ENCODE peak calls at places on chromosomes 5 and 9, in five cellular contexts. A is CD8-positive, alpha-beta memory T cell; V is endodermal cell; Y is adrenal gland; D is psoas muscle. S is an unnamed sample.

GRCh38 chr9:92961627-92962302 is 14.4 kb downstream of the FGD3 start:
- DNase-seq in D (no peak), A (peak; percentile 67), V (peak; percentile 15), Y (no peak), S (no peak)

GRCh38 chr5:172187118-172188032 is 649 bp downstream of the STK10 start:
- DNase-seq in Y (peak; percentile 56), D (peak; percentile 56), A (peak; percentile 84), V (peak; percentile 86), S (peak; percentile 70)

GRCh38 chr9:106893088-106893487 is 30.1 kb downstream of the ZNF462 start:
- DNase-seq in D (no peak), V (no peak), Y (peak; percentile 35), A (no peak), S (no peak)

GRCh38 chr9:37994639-37995347 is 74.2 kb downstream of the SHB start:
- DNase-seq in V (no peak), Y (peak; percentile 66), A (no peak), D (peak; percentile 86), S (no peak)

GRCh38 chr9:23153058-23153457 is 673.0 kb downstream of the ELAVL2 start:
- DNase-seq in Y (no peak), V (peak; percentile 66), D (no peak), A (no peak), S (no peak)

GRCh38 chr9:121354141-121354540 is 15.9 kb downstream of the STOM start:
- DNase-seq in D (no peak), Y (peak; percentile 63), A (no peak), V (no peak), S (no peak)

GRCh38 chr9:131153585-131153984 is 28.2 kb downstream of the NUP214 start:
- DNase-seq in D (no peak), A (no peak), V (no peak), Y (no peak), S (no peak)

GRCh38 chr9:114121445-114122151 is 22.5 kb upstream of the KIF12 start:
- DNase-seq in D (no peak), A (no peak), V (peak; percentile 25), Y (no peak), S (no peak)

GRCh38 chr9:114852050-114852594 is 46.3 kb upstream of the TNFSF15 start:
- DNase-seq in Y (no peak), V (no peak), A (no peak), D (no peak), S (no peak)

GRCh38 chr9:98707158-98708102 is 1.3 kb downstream of the GABBR2 start:
- DNase-seq in A (no peak), Y (peak; percentile 45), V (peak; percentile 95), D (peak; percentile 18), S (no peak)

GRCh38 chr9:2018764-2019548 is 3.8 kb downstream of the SMARCA2 start:
- DNase-seq in Y (no peak), D (no peak), V (no peak), A (no peak), S (no peak)

DNA sequence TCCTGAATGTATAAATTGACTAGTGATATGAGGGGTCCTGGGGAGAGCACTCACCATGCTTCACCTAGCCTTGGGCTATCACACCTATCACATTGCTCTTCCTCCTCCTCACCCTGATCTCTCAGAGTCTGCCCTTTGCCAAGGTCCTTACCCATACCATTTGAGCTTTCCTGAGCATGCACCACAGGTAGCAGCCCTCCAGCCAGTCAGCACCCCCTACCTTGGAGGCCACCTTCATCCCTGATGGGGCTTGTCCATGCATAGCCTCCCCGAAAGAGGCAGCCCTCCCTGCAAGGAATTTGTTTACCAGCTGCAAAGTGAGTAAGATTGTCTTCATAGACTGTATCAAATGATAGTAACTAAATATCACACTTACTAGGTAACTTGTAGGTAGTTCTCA is 83.1 kb downstream of the ALDH7A1 start:
- DNase-seq in D (no peak), A (no peak), Y (no peak), V (peak; percentile 20), S (no peak)
- H3K9me3 ChIP-seq in D (no peaks in the 10 kb centered on the region), A (no peaks in the 10 kb centered on the region), Y (no peaks in the 10 kb centered on the region), V (no peaks in the 10 kb centered on the region), S (no peaks in the 10 kb centered on the region)

GRCh38 chr9:5650356-5651105 is 21.6 kb downstream of the RIC1 start:
- DNase-seq in D (no peak), A (no peak), Y (no peak), V (no peak), S (no peak)
- H3K9me3 ChIP-seq in D (peaks cover 21% of the 10 kb centered on the region), A (peaks cover 31% of the 10 kb centered on the region), Y (peaks cover 7% of the 10 kb centered on the region), V (peaks cover 20% of the 10 kb centered on the region), S (peaks cover 5% of the 10 kb centered on the region)

DNA sequence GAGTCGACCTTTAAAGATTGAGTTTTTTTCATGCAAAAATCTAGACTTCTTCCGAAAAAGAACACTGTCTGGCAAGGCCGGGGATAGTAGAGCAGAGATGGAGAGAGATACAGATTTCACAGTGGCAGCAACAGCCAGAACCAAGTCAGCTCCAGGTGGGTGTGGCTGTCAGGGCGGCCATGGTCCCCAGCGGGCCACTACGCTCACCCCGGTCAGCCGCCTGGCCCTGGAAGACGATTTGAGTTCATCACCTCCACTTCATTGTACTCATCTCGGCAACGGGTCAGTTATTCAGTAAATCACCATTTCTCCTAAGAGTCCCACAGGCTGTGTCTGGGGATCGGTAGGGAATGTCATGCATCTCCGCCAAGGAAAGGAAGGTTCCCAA is 53.0 kb downstream of the ZNF354C start:
- DNase-seq in D (no peak), A (no peak), Y (no peak), V (peak; percentile 8), S (no peak)
- H3K9me3 ChIP-seq in D (peaks cover 36% of the 10 kb centered on the region), A (no peaks in the 10 kb centered on the region), Y (no peaks in the 10 kb centered on the region), V (peaks cover 19% of the 10 kb centered on the region), S (peaks cover 3% of the 10 kb centered on the region)

DNA sequence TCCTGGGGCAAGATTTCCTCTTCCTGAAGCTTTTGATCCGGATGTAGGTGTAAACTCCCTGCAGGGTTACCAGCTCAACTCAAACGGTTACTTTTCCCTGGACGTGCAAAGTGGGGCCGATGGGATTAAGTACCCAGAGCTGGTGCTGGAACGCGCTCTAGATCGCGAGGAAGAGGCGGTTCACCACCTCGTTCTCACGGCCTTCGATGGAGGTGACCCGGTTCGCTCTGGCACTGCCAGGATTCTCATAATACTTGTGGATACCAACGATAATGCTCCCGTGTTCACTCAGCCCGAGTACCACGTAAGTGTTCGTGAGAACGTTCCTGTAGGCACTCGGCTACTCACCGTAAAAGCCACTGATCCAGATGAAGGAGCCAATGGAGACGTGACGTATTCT is 820 bp downstream of the PCDHGA4 start:
- DNase-seq in D (no peak), A (no peak), Y (no peak), V (no peak), S (no peak)
- H3K9me3 ChIP-seq in D (peaks cover 16% of the 10 kb centered on the region), A (no peaks in the 10 kb centered on the region), Y (peaks cover 14% of the 10 kb centered on the region), V (peaks cover 66% of the 10 kb centered on the region), S (peaks cover 3% of the 10 kb centered on the region)

GRCh38 chr9:80259079-80259478 is 687.3 kb downstream of the TLE4 start:
- DNase-seq in A (no peak), D (no peak), V (no peak), Y (no peak), S (no peak)
- H3K9me3 ChIP-seq in A (peaks cover 6% of the 10 kb centered on the region), D (peaks cover 11% of the 10 kb centered on the region), V (peaks cover 35% of the 10 kb centered on the region), Y (no peaks in the 10 kb centered on the region), S (no peaks in the 10 kb centered on the region)

GRCh38 chr5:158194561-158194961 is 335.6 kb upstream of the CLINT1 start:
- DNase-seq in A (no peak), V (no peak), Y (no peak), D (no peak), S (no peak)
- H3K9me3 ChIP-seq in A (no peaks in the 10 kb centered on the region), V (peaks cover 22% of the 10 kb centered on the region), Y (no peaks in the 10 kb centered on the region), D (peaks cover 3% of the 10 kb centered on the region), S (no peaks in the 10 kb centered on the region)

DNA sequence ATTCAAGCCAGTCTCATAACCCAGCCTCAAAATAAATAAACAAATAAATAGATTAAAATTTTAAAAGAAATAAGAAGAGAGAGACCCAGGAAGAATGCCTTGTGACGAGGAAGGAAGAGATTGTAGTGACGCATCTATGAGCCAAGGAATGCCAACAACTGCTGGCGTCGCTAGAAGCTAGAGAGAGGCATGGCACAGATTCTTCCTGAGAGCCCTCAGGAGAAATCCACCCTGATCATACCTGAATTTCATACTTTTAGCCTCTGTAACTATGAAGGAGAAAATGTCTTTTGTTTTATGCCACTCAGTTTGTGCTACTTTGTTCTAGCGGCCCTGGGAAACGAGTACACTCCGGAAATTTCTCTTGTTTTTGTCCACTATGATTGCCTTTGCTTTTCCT is 103.9 kb downstream of the C9orf50 start:
- DNase-seq in D (no peak), V (no peak), A (no peak), Y (no peak), S (no peak)
- H3K9me3 ChIP-seq in D (peaks cover 11% of the 10 kb centered on the region), V (peaks cover 36% of the 10 kb centered on the region), A (peaks cover 5% of the 10 kb centered on the region), Y (no peaks in the 10 kb centered on the region), S (no peaks in the 10 kb centered on the region)

GRCh38 chr9:65435464-65435863 is 150.5 kb upstream of the FOXD4L5 start:
- DNase-seq in A (no peak), V (no peak), Y (no peak), D (no peak), S (no peak)
- H3K9me3 ChIP-seq in A (peaks cover 3% of the 10 kb centered on the region), V (peaks cover 68% of the 10 kb centered on the region), Y (no peaks in the 10 kb centered on the region), D (no peaks in the 10 kb centered on the region), S (no peaks in the 10 kb centered on the region)

DNA sequence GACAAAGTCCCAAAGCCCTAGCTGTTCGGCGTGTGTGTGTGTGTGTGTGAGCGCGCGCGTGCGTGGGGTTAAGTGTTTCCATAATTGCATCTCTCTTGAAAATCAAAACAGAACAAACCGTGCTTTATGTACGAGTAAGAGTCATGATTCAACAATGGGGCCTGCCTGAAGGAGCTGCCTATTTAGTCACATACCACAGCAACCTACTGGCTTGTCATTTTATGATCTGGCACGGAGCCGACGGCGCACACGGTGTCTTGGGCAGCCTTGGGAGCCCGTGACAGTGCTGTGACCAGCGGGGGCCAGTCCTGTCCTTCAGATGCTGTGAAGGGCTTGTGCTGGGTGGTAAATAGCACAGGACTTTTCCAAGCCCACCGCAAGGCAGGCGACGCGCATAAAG is 270.4 kb upstream of the IRX1 start:
- DNase-seq in A (no peak), Y (no peak), V (no peak), D (no peak), S (no peak)
- H3K9me3 ChIP-seq in A (no peaks in the 10 kb centered on the region), Y (no peaks in the 10 kb centered on the region), V (peaks cover 3% of the 10 kb centered on the region), D (no peaks in the 10 kb centered on the region), S (peaks cover 6% of the 10 kb centered on the region)

S was measured in T-helper 17 cell.